ENCODE peak calls at places on chromosomes 12 and 14, in five cellular contexts. One of them, this sample, is unnamed.

GRCh38 chr12:75994069-75994740 is 37.4 kb downstream of the PHLDA1 start:
- DNase-seq in HL-60: no peak
- DNase-seq in ascending aorta: no peak
- DNase-seq in mammary epithelial cell: no peak
- DNase-seq in hepatocyte: no peak
- DNase-seq in this sample: no peak

GRCh38 chr12:106461730-106462129 is 104.2 kb downstream of the POLR3B start:
- DNase-seq in hepatocyte: no peak
- DNase-seq in mammary epithelial cell: no peak
- DNase-seq in ascending aorta: no peak
- DNase-seq in HL-60: no peak
- DNase-seq in this sample: no peak

GRCh38 chr14:82740547-82740946 is 1206.9 kb upstream of the SEL1L start:
- DNase-seq in ascending aorta: no peak
- DNase-seq in mammary epithelial cell: no peak
- DNase-seq in HL-60: no peak
- DNase-seq in hepatocyte: no peak
- DNase-seq in this sample: no peak

GRCh38 chr14:91046488-91047072 is 13.9 kb downstream of the RPS6KA5 start:
- DNase-seq in ascending aorta: no peak
- DNase-seq in HL-60: no peak
- DNase-seq in hepatocyte: no peak
- DNase-seq in mammary epithelial cell: no peak
- DNase-seq in this sample: no peak

GRCh38 chr14:70808402-70809237 is 693 bp downstream of the MAP3K9 start:
- DNase-seq in mammary epithelial cell: peak; percentile 63
- DNase-seq in HL-60: no peak
- DNase-seq in hepatocyte: peak; percentile 63
- DNase-seq in ascending aorta: no peak
- DNase-seq in this sample: no peak

GRCh38 chr12:128966411-128966810 is 113.1 kb downstream of the GLT1D1 start:
- DNase-seq in hepatocyte: no peak
- DNase-seq in ascending aorta: no peak
- DNase-seq in mammary epithelial cell: no peak
- DNase-seq in HL-60: peak; percentile 45
- DNase-seq in this sample: no peak

GRCh38 chr12:51895378-51896135 is 7.7 kb downstream of the ANKRD33 start:
- DNase-seq in mammary epithelial cell: no peak
- DNase-seq in hepatocyte: no peak
- DNase-seq in ascending aorta: no peak
- DNase-seq in HL-60: no peak
- DNase-seq in this sample: no peak

GRCh38 chr12:93122569-93123091 is 193.5 kb upstream of the EEA1 start:
- DNase-seq in HL-60: no peak
- DNase-seq in ascending aorta: no peak
- DNase-seq in mammary epithelial cell: peak; percentile 98
- DNase-seq in hepatocyte: peak; percentile 75
- DNase-seq in this sample: no peak

GRCh38 chr14:73887116-73887490 is 444 bp downstream of the ZNF410 start:
- DNase-seq in hepatocyte: no peak
- DNase-seq in ascending aorta: no peak
- DNase-seq in mammary epithelial cell: no peak
- DNase-seq in HL-60: no peak
- DNase-seq in this sample: no peak

GRCh38 chr14:61452452-61452851 is 131.1 kb downstream of the PRKCH start:
- DNase-seq in HL-60: no peak
- DNase-seq in hepatocyte: no peak
- DNase-seq in mammary epithelial cell: no peak
- DNase-seq in ascending aorta: no peak
- DNase-seq in this sample: no peak

GRCh38 chr12:2113080-2113479 is 60.3 kb downstream of the CACNA1C start:
- DNase-seq in HL-60: no peak
- DNase-seq in mammary epithelial cell: no peak
- DNase-seq in hepatocyte: no peak
- DNase-seq in ascending aorta: no peak
- DNase-seq in this sample: no peak

GRCh38 chr14:94161979-94162378 is 12.1 kb upstream of the PPP4R4 start:
- DNase-seq in ascending aorta: no peak
- DNase-seq in hepatocyte: no peak
- DNase-seq in HL-60: no peak
- DNase-seq in mammary epithelial cell: no peak
- DNase-seq in this sample: no peak

GRCh38 chr12:109586385-109587296 is 13.0 kb downstream of the MVK start:
- DNase-seq in mammary epithelial cell: no peak
- DNase-seq in ascending aorta: no peak
- DNase-seq in HL-60: no peak
- DNase-seq in hepatocyte: no peak
- DNase-seq in this sample: no peak

GRCh38 chr14:67358914-67359313 is 690 bp downstream of the ATP6V1D start:
- DNase-seq in HL-60: no peak
- DNase-seq in mammary epithelial cell: peak; percentile 23
- DNase-seq in hepatocyte: peak; percentile 31
- DNase-seq in ascending aorta: no peak
- DNase-seq in this sample: no peak

GRCh38 chr14:103109789-103110415 is 13.4 kb upstream of the TNFAIP2 start:
- DNase-seq in HL-60: no peak
- DNase-seq in ascending aorta: no peak
- DNase-seq in mammary epithelial cell: no peak
- DNase-seq in hepatocyte: no peak
- DNase-seq in this sample: no peak

GRCh38 chr14:93133476-93133875 is 17.8 kb upstream of the ITPK1 start:
- DNase-seq in hepatocyte: peak; percentile 62
- DNase-seq in mammary epithelial cell: peak; percentile 66
- DNase-seq in HL-60: no peak
- DNase-seq in ascending aorta: no peak
- DNase-seq in this sample: no peak

GRCh38 chr12:128872303-128872702 is 19.0 kb downstream of the GLT1D1 start:
- DNase-seq in ascending aorta: no peak
- DNase-seq in mammary epithelial cell: no peak
- DNase-seq in HL-60: no peak
- DNase-seq in hepatocyte: no peak
- DNase-seq in this sample: no peak

GRCh38 chr12:59500335-59500734 is 95.5 kb upstream of the SLC16A7 start:
- DNase-seq in hepatocyte: no peak
- DNase-seq in mammary epithelial cell: no peak
- DNase-seq in HL-60: no peak
- DNase-seq in ascending aorta: no peak
- DNase-seq in this sample: no peak

GRCh38 chr14:29421156-29421728 is 506.4 kb downstream of the PRKD1 start:
- DNase-seq in mammary epithelial cell: no peak
- DNase-seq in hepatocyte: no peak
- DNase-seq in HL-60: no peak
- DNase-seq in ascending aorta: no peak
- DNase-seq in this sample: no peak

GRCh38 chr14:102590667-102591099 is 1.8 kb upstream of the RCOR1 start:
- DNase-seq in hepatocyte: peak; percentile 67
- DNase-seq in mammary epithelial cell: peak; percentile 65
- DNase-seq in ascending aorta: no peak
- DNase-seq in HL-60: no peak
- DNase-seq in this sample: no peak

GRCh38 chr12:89695100-89695499 is 13.5 kb downstream of the ATP2B1 start:
- DNase-seq in mammary epithelial cell: peak; percentile 67
- DNase-seq in HL-60: no peak
- DNase-seq in ascending aorta: no peak
- DNase-seq in hepatocyte: no peak
- DNase-seq in this sample: no peak

GRCh38 chr12:1937481-1938224 is 19.2 kb upstream of the CACNA2D4 start:
- DNase-seq in HL-60: no peak
- DNase-seq in ascending aorta: no peak
- DNase-seq in mammary epithelial cell: no peak
- DNase-seq in hepatocyte: no peak
- DNase-seq in this sample: no peak

GRCh38 chr12:21819236-21819635 is 44.7 kb upstream of the KCNJ8 start:
- DNase-seq in hepatocyte: peak; percentile 11
- DNase-seq in HL-60: no peak
- DNase-seq in mammary epithelial cell: no peak
- DNase-seq in ascending aorta: no peak
- DNase-seq in this sample: no peak

GRCh38 chr12:78835493-78835892 is 29.1 kb upstream of the SYT1 start:
- DNase-seq in hepatocyte: no peak
- DNase-seq in HL-60: no peak
- DNase-seq in mammary epithelial cell: no peak
- DNase-seq in ascending aorta: no peak
- DNase-seq in this sample: no peak

GRCh38 chr14:61963926-61964325 is 201.7 kb downstream of the SNAPC1 start:
- DNase-seq in mammary epithelial cell: no peak
- DNase-seq in hepatocyte: no peak
- DNase-seq in ascending aorta: no peak
- DNase-seq in HL-60: no peak
- DNase-seq in this sample: no peak

GRCh38 chr14:101687756-101688546 is 73.6 kb upstream of the PPP2R5C start:
- DNase-seq in mammary epithelial cell: peak; percentile 39
- DNase-seq in ascending aorta: no peak
- DNase-seq in HL-60: peak; percentile 33
- DNase-seq in hepatocyte: no peak
- DNase-seq in this sample: no peak

GRCh38 chr12:91189526-91189925 is 6.9 kb upstream of the DCN start:
- DNase-seq in mammary epithelial cell: peak; percentile 33
- DNase-seq in hepatocyte: no peak
- DNase-seq in ascending aorta: no peak
- DNase-seq in HL-60: no peak
- DNase-seq in this sample: no peak

GRCh38 chr12:4292266-4293063 is 18.9 kb downstream of the CCND2 start:
- DNase-seq in ascending aorta: no peak
- DNase-seq in HL-60: no peak
- DNase-seq in hepatocyte: no peak
- DNase-seq in mammary epithelial cell: no peak
- DNase-seq in this sample: no peak

GRCh38 chr14:24605435-24606190 is 3.9 kb downstream of the GZMH start:
- DNase-seq in mammary epithelial cell: peak; percentile 25
- DNase-seq in HL-60: no peak
- DNase-seq in hepatocyte: no peak
- DNase-seq in ascending aorta: no peak
- DNase-seq in this sample: no peak
- TF ChIP-seq CTCF in mammary epithelial cell: peak; percentile 95
- TF ChIP-seq CTCF in HL-60: peak; percentile 84
- TF ChIP-seq CTCF in hepatocyte: peak; percentile 18
- TF ChIP-seq CTCF in ascending aorta: peak; percentile 19
- TF ChIP-seq CTCF in this sample: peak; percentile 45

DNA sequence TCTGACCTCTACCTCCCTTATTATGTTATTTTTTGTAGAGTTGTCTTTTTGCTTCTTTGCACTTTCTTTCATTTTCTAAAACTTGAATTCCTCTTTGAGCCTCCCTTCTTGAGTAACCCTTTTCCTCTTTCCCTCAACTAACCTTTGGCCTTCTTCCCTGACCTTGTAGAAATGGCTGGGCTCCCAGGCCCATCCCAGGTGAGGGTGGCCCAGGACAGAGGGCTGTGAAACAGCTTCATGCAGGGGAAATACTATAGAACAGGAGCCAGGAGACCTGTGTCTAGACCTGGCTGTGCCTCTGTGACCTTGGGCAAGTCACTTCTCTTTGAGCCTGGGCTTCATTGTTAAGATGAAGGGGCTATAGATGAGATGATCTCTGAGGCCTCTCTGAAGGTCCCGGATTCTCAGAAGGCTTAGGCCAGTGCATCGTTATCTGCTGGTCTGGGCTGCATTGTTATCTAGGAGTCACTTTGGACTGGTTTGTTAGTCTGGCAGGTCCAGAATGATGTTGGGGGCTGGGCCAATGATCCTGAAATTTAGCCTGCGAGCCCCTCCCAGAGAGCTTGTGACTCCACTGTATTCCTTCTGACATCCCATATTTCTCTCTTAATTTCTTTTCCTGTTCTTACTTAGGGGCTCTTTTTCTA is 2.2 kb downstream of the ATN1 start:
- DNase-seq in mammary epithelial cell: no peak
- DNase-seq in HL-60: no peak
- DNase-seq in ascending aorta: no peak
- DNase-seq in hepatocyte: no peak
- DNase-seq in this sample: no peak
- H3K27ac ChIP-seq in mammary epithelial cell: no peak overlapping the region
- H3K27ac ChIP-seq in HL-60: no peak overlapping the region
- H3K27ac ChIP-seq in ascending aorta: peak overlapping the region; percentile 99
- H3K27ac ChIP-seq in hepatocyte: peak overlapping the region; percentile 99
- H3K27ac ChIP-seq in this sample: peak overlapping the region; percentile 98

GRCh38 chr12:130049666-130050065 is 112.6 kb upstream of the FZD10 start:
- DNase-seq in hepatocyte: peak; percentile 13
- DNase-seq in HL-60: no peak
- DNase-seq in ascending aorta: no peak
- DNase-seq in mammary epithelial cell: no peak
- DNase-seq in this sample: no peak
- H3K4me3 ChIP-seq in hepatocyte: no peak overlapping the region
- H3K4me3 ChIP-seq in HL-60: no peak overlapping the region
- H3K4me3 ChIP-seq in ascending aorta: no peak overlapping the region
- H3K4me3 ChIP-seq in mammary epithelial cell: no peak overlapping the region
- H3K4me3 ChIP-seq in this sample: no peak overlapping the region

DNA sequence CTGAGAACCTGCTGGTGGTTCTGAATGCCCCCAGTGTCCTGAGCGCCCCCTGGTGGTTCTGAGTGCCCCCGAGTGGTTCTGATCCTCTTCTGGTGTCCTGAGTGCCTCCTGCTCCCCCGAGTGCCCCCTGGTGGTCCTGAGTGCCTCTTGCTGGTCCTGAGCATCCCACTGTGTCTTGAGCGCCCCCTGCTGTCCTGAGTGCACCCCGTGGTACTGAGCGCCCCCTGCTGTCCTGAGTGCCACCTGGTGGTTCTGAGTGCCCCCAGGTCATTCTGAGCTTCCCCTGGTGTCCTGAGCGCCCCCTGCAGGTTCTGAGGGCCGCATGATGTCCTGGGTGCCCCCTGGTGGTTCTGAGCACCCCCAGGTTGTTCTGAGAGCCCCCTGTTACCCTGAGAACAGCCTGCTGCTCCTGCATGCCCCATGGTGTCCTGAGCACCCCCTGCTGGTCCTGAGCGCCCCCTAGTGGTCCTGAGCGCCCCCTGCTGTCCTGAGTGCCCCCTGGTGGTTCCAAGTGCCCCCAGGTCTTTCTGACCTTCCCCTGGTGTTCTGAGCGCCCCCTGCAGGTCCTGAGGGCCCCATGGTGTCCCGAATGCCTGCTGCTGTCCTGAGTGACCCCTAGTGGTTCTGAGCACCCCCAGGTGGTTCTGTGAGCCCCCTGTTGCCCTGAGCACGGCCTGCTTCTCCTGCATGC is 1165.4 kb downstream of the TMEM121 start:
- DNase-seq in ascending aorta: no peak
- DNase-seq in hepatocyte: peak; percentile 4
- DNase-seq in mammary epithelial cell: no peak
- DNase-seq in HL-60: peak; percentile 51
- DNase-seq in this sample: no peak
- TF ChIP-seq CTCF in ascending aorta: no peak
- TF ChIP-seq CTCF in hepatocyte: no peak
- TF ChIP-seq CTCF in mammary epithelial cell: peak; percentile 28
- TF ChIP-seq CTCF in HL-60: peak; percentile 11
- TF ChIP-seq CTCF in this sample: no peak

GRCh38 chr14:32985881-32986280 is 47.2 kb downstream of the NPAS3 start:
- DNase-seq in ascending aorta: no peak
- DNase-seq in HL-60: no peak
- DNase-seq in hepatocyte: no peak
- DNase-seq in mammary epithelial cell: no peak
- DNase-seq in this sample: peak; percentile 61
- H3K27ac ChIP-seq in ascending aorta: no peak overlapping the region
- H3K27ac ChIP-seq in HL-60: no peak overlapping the region
- H3K27ac ChIP-seq in hepatocyte: no peak overlapping the region
- H3K27ac ChIP-seq in mammary epithelial cell: no peak overlapping the region
- H3K27ac ChIP-seq in this sample: peak overlapping the region; percentile 92

GRCh38 chr14:76762617-76763361 is 1.5 kb downstream of the VASH1 start:
- DNase-seq in HL-60: no peak
- DNase-seq in hepatocyte: no peak
- DNase-seq in ascending aorta: no peak
- DNase-seq in mammary epithelial cell: no peak
- DNase-seq in this sample: no peak
- H3K4me3 ChIP-seq in HL-60: peak overlapping the region; percentile 36
- H3K4me3 ChIP-seq in hepatocyte: no peak overlapping the region
- H3K4me3 ChIP-seq in ascending aorta: peak overlapping the region; percentile 84
- H3K4me3 ChIP-seq in mammary epithelial cell: peak overlapping the region; percentile 74
- H3K4me3 ChIP-seq in this sample: peak overlapping the region; percentile 87